ENCODE peak calls at places on chromosomes 11 and 22, in nine cellular contexts. One of them, this sample, is unnamed. For H3K27me3, the result is how much of the 10 kb centered on the place peaks cover.

GRCh38 chr11:61071208-61071681 is 31.0 kb upstream of the CD5 start:
- DNase-seq in tibial nerve: no peak
- DNase-seq in pancreas: no peak
- DNase-seq in fibroblast of lung: no peak
- DNase-seq in neuronal stem cell: no peak
- DNase-seq in PC-3: no peak
- DNase-seq in naive thymus-derived CD4-positive, alpha-beta T cell: peak
- DNase-seq in small intestine: peak
- DNase-seq in GM23248: no peak
- DNase-seq in this sample: no peak

GRCh38 chr22:47957649-47958048 is 1195.2 kb downstream of the TBC1D22A start:
- DNase-seq in tibial nerve: no peak
- DNase-seq in pancreas: no peak
- DNase-seq in fibroblast of lung: no peak
- DNase-seq in neuronal stem cell: no peak
- DNase-seq in PC-3: no peak
- DNase-seq in naive thymus-derived CD4-positive, alpha-beta T cell: no peak
- DNase-seq in small intestine: no peak
- DNase-seq in GM23248: no peak
- DNase-seq in this sample: no peak

GRCh38 chr11:119722281-119722794 is 6.7 kb downstream of the NECTIN1 start:
- DNase-seq in tibial nerve: no peak
- DNase-seq in pancreas: peak
- DNase-seq in fibroblast of lung: no peak
- DNase-seq in neuronal stem cell: no peak
- DNase-seq in PC-3: no peak
- DNase-seq in naive thymus-derived CD4-positive, alpha-beta T cell: no peak
- DNase-seq in small intestine: peak
- DNase-seq in GM23248: no peak
- DNase-seq in this sample: no peak

GRCh38 chr22:42792909-42793847 is 63.9 kb downstream of the ARFGAP3 start:
- DNase-seq in tibial nerve: no peak
- DNase-seq in pancreas: peak
- DNase-seq in fibroblast of lung: no peak
- DNase-seq in neuronal stem cell: no peak
- DNase-seq in PC-3: no peak
- DNase-seq in naive thymus-derived CD4-positive, alpha-beta T cell: no peak
- DNase-seq in small intestine: no peak
- DNase-seq in GM23248: no peak
- DNase-seq in this sample: peak

GRCh38 chr11:44737222-44737621 is 10.5 kb downstream of the TSPAN18 start:
- DNase-seq in tibial nerve: no peak
- DNase-seq in pancreas: no peak
- DNase-seq in fibroblast of lung: no peak
- DNase-seq in neuronal stem cell: no peak
- DNase-seq in PC-3: no peak
- DNase-seq in naive thymus-derived CD4-positive, alpha-beta T cell: no peak
- DNase-seq in small intestine: no peak
- DNase-seq in GM23248: no peak
- DNase-seq in this sample: no peak

GRCh38 chr22:41458161-41458728 is 10.2 kb downstream of the PHF5A start:
- DNase-seq in tibial nerve: no peak
- DNase-seq in pancreas: no peak
- DNase-seq in fibroblast of lung: no peak
- DNase-seq in neuronal stem cell: no peak
- DNase-seq in PC-3: no peak
- DNase-seq in naive thymus-derived CD4-positive, alpha-beta T cell: no peak
- DNase-seq in small intestine: no peak
- DNase-seq in GM23248: no peak
- DNase-seq in this sample: no peak

GRCh38 chr22:44261164-44261860 is 51.4 kb downstream of the SHISAL1 start:
- DNase-seq in tibial nerve: no peak
- DNase-seq in pancreas: no peak
- DNase-seq in fibroblast of lung: no peak
- DNase-seq in neuronal stem cell: no peak
- DNase-seq in PC-3: no peak
- DNase-seq in naive thymus-derived CD4-positive, alpha-beta T cell: no peak
- DNase-seq in small intestine: no peak
- DNase-seq in GM23248: no peak
- DNase-seq in this sample: peak

GRCh38 chr11:117826832-117827231 is 2.3 kb upstream of the FXYD2 start:
- DNase-seq in tibial nerve: no peak
- DNase-seq in pancreas: peak
- DNase-seq in fibroblast of lung: no peak
- DNase-seq in neuronal stem cell: no peak
- DNase-seq in PC-3: no peak
- DNase-seq in naive thymus-derived CD4-positive, alpha-beta T cell: no peak
- DNase-seq in small intestine: no peak
- DNase-seq in GM23248: no peak
- DNase-seq in this sample: peak

GRCh38 chr22:48940988-48941902 is 886.4 kb downstream of the BRD1 start:
- DNase-seq in tibial nerve: no peak
- DNase-seq in pancreas: no peak
- DNase-seq in fibroblast of lung: no peak
- DNase-seq in neuronal stem cell: no peak
- DNase-seq in PC-3: no peak
- DNase-seq in naive thymus-derived CD4-positive, alpha-beta T cell: no peak
- DNase-seq in small intestine: no peak
- DNase-seq in GM23248: no peak
- DNase-seq in this sample: peak

DNA sequence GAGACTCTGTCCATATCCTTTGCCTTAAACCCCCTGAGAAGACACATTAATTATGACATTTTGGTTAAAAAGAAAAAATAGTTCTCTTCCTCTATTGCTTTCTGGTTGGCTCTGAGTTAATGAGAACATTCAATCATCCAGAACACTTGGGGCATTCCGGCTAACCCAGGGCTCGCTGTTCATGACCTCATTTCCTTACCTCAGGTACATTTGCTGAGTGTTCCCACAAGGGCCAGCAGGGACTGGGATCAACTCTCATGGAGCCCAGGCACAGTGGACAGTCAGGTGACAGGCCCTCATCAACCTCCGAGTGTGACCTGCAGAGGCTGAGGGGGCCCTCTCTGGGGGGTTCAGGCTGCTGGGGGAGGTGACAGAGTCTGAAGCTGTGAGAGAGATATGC is 98.9 kb downstream of the MYO18B start:
- DNase-seq in tibial nerve: no peak
- DNase-seq in pancreas: no peak
- DNase-seq in fibroblast of lung: no peak
- DNase-seq in neuronal stem cell: no peak
- DNase-seq in PC-3: no peak
- DNase-seq in naive thymus-derived CD4-positive, alpha-beta T cell: no peak
- DNase-seq in small intestine: no peak
- DNase-seq in GM23248: no peak
- DNase-seq in this sample: no peak
- H3K27me3 ChIP-seq in tibial nerve: under half
- H3K27me3 ChIP-seq in pancreas: under half
- H3K27me3 ChIP-seq in fibroblast of lung: under half
- H3K27me3 ChIP-seq in neuronal stem cell: under half
- H3K27me3 ChIP-seq in PC-3: under half
- H3K27me3 ChIP-seq in naive thymus-derived CD4-positive, alpha-beta T cell: under half
- H3K27me3 ChIP-seq in small intestine: under half
- H3K27me3 ChIP-seq in GM23248: under half
- H3K27me3 ChIP-seq in this sample: under half

DNA sequence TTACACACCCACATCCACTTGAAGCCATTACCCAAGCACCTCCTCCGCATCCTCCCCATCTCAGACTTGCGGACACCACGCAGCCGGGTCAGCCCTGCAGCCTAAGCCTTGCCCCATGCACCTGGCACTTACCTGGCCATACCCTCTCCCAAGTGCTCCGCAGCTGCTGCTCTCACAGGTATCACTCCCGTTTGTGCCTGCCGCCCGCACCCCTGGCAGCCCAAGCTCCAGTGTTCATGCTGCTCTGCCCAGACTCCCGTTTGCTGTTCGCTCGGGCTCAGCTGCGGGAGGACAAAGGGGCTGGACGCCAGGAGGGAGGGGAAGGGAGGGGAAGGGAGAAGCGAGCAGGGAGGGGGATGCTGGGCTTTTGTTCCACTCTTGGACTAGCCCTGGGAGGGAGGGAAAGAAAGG is at the start of gene KLHL35:
- DNase-seq in tibial nerve: no peak
- DNase-seq in pancreas: peak
- DNase-seq in fibroblast of lung: no peak
- DNase-seq in neuronal stem cell: no peak
- DNase-seq in PC-3: no peak
- DNase-seq in naive thymus-derived CD4-positive, alpha-beta T cell: no peak
- DNase-seq in small intestine: no peak
- DNase-seq in GM23248: no peak
- DNase-seq in this sample: no peak
- H3K27me3 ChIP-seq in tibial nerve: under half
- H3K27me3 ChIP-seq in pancreas: under half
- H3K27me3 ChIP-seq in fibroblast of lung: under half
- H3K27me3 ChIP-seq in neuronal stem cell: under half
- H3K27me3 ChIP-seq in PC-3: under half
- H3K27me3 ChIP-seq in naive thymus-derived CD4-positive, alpha-beta T cell: under half
- H3K27me3 ChIP-seq in small intestine: under half
- H3K27me3 ChIP-seq in GM23248: under half
- H3K27me3 ChIP-seq in this sample: under half

GRCh38 chr11:69636870-69637600 is 3.9 kb upstream of the CCND1 start:
- DNase-seq in tibial nerve: no peak
- DNase-seq in pancreas: no peak
- DNase-seq in fibroblast of lung: no peak
- DNase-seq in neuronal stem cell: no peak
- DNase-seq in PC-3: no peak
- DNase-seq in naive thymus-derived CD4-positive, alpha-beta T cell: no peak
- DNase-seq in small intestine: no peak
- DNase-seq in GM23248: peak
- DNase-seq in this sample: peak
- H3K27me3 ChIP-seq in tibial nerve: under half
- H3K27me3 ChIP-seq in pancreas: under half
- H3K27me3 ChIP-seq in fibroblast of lung: under half
- H3K27me3 ChIP-seq in neuronal stem cell: under half
- H3K27me3 ChIP-seq in PC-3: under half
- H3K27me3 ChIP-seq in naive thymus-derived CD4-positive, alpha-beta T cell: under half
- H3K27me3 ChIP-seq in small intestine: under half
- H3K27me3 ChIP-seq in GM23248: under half
- H3K27me3 ChIP-seq in this sample: under half

GRCh38 chr11:64387916-64388315 is 29.0 kb downstream of the RPS6KA4 start:
- DNase-seq in tibial nerve: no peak
- DNase-seq in pancreas: no peak
- DNase-seq in fibroblast of lung: no peak
- DNase-seq in neuronal stem cell: no peak
- DNase-seq in PC-3: no peak
- DNase-seq in naive thymus-derived CD4-positive, alpha-beta T cell: no peak
- DNase-seq in small intestine: no peak
- DNase-seq in GM23248: no peak
- DNase-seq in this sample: no peak
- H3K27me3 ChIP-seq in tibial nerve: under half
- H3K27me3 ChIP-seq in pancreas: under half
- H3K27me3 ChIP-seq in fibroblast of lung: under half
- H3K27me3 ChIP-seq in neuronal stem cell: under half
- H3K27me3 ChIP-seq in PC-3: under half
- H3K27me3 ChIP-seq in naive thymus-derived CD4-positive, alpha-beta T cell: under half
- H3K27me3 ChIP-seq in small intestine: under half
- H3K27me3 ChIP-seq in GM23248: under half
- H3K27me3 ChIP-seq in this sample: under half

This sample was measured in upper lobe of right lung.